ENCODE peak calls at places on chromosomes 5 and 9, in eight cellular contexts. S is progenitor cell of endocrine pancreas, Q is type B pancreatic cell, C is fibroblast of the aortic adventitia, R is AG09319, H is H1, Y is dorsolateral prefrontal cortex, A is astrocyte of the cerebellum. L is an unnamed sample.

GRCh38 chr5:132528866-132529634 is 14.3 kb downstream of the IL5 start:
- DNase-seq in A (no peak), Y (peak), R (no peak), H (no peak), Q (no peak), S (no peak), C (no peak), L (no peak)

GRCh38 chr9:80649001-80649420 is 1040.3 kb downstream of the TLE1 start:
- DNase-seq in R (peak), Y (no peak), A (peak), H (no peak), S (no peak), Q (no peak), C (peak), L (no peak)

GRCh38 chr9:110762783-110763182 is 94.2 kb downstream of the MUSK start:
- DNase-seq in R (no peak), A (no peak), Q (no peak), Y (no peak), H (no peak), S (no peak), C (no peak), L (no peak)

GRCh38 chr5:95543017-95543705 is 11.6 kb downstream of the SKIC3 start:
- DNase-seq in R (no peak), Y (no peak), S (no peak), H (no peak), C (peak), A (no peak), Q (no peak), L (no peak)

GRCh38 chr5:57298985-57299491 is 125.2 kb downstream of the GPBP1 start:
- DNase-seq in H (no peak), S (peak), Y (no peak), R (peak), C (peak), Q (no peak), A (peak), L (no peak)

GRCh38 chr5:59079622-59080620 is 497.0 kb downstream of the RAB3C start:
- DNase-seq in S (no peak), R (peak), C (peak), H (no peak), Y (no peak), Q (no peak), A (peak), L (no peak)

GRCh38 chr5:32217886-32218396 is 43.8 kb upstream of the GOLPH3 start:
- DNase-seq in R (no peak), A (no peak), S (no peak), C (peak), H (no peak), Y (no peak), Q (no peak), L (no peak)

GRCh38 chr9:120608421-120608820 is 28.5 kb upstream of the CDK5RAP2 start:
- DNase-seq in H (no peak), Y (no peak), Q (no peak), A (no peak), S (no peak), R (no peak), C (no peak), L (no peak)

GRCh38 chr5:91499943-91500531 is 116.9 kb upstream of the ARRDC3 start:
- DNase-seq in Y (no peak), C (peak), S (no peak), H (no peak), A (peak), Q (no peak), R (peak), L (no peak)

GRCh38 chr5:142296914-142297417 is 27.9 kb downstream of the SPRY4 start:
- DNase-seq in S (no peak), H (no peak), Y (no peak), Q (no peak), R (peak), A (peak), C (peak), L (no peak)

GRCh38 chr9:114366334-114367128 is 21.3 kb downstream of the AKNA start:
- DNase-seq in R (peak), A (peak), Q (no peak), C (peak), Y (no peak), S (no peak), H (no peak), L (peak)

GRCh38 chr5:148949871-148950863 is 112.7 kb downstream of the SH3TC2 start:
- DNase-seq in H (no peak), R (no peak), C (peak), A (peak), Q (no peak), S (no peak), Y (no peak), L (no peak)

GRCh38 chr5:180137401-180138213 is 66.0 kb upstream of the RNF130 start:
- DNase-seq in C (no peak), Y (no peak), Q (peak), H (peak), R (no peak), A (no peak), S (no peak), L (no peak)

GRCh38 chr9:131525643-131526565 is 5.2 kb downstream of the UCK1 start:
- DNase-seq in A (no peak), S (no peak), C (no peak), Q (no peak), Y (peak), H (no peak), R (no peak), L (no peak)

GRCh38 chr9:135294826-135295225 is 184.8 kb upstream of the PPP1R26 start:
- DNase-seq in R (no peak), S (no peak), C (no peak), Y (no peak), H (no peak), A (no peak), Q (peak), L (no peak)

GRCh38 chr5:44388504-44389409 is 463 bp downstream of the FGF10 start:
- DNase-seq in A (no peak), C (peak), Y (peak), H (peak), Q (no peak), S (peak), R (no peak), L (no peak)

GRCh38 chr9:91817493-91818225 is 132.4 kb downstream of the ROR2 start:
- DNase-seq in Q (no peak), Y (no peak), R (peak), S (peak), A (peak), C (peak), H (no peak), L (no peak)

GRCh38 chr5:173671121-173671949 is 54.9 kb upstream of the BOD1 start:
- DNase-seq in S (no peak), Y (peak), A (no peak), Q (no peak), H (no peak), C (peak), R (no peak), L (no peak)

GRCh38 chr9:22217254-22217653 is 208.1 kb upstream of the CDKN2B start:
- DNase-seq in R (no peak), Y (no peak), H (no peak), A (no peak), Q (no peak), S (no peak), C (no peak), L (no peak)

GRCh38 chr5:126969548-126969947 is 60.8 kb downstream of the MARCHF3 start:
- DNase-seq in H (no peak), Y (no peak), Q (no peak), S (no peak), C (no peak), A (no peak), R (no peak), L (no peak)

GRCh38 chr5:154857091-154857533 is 1.3 kb upstream of the CNOT8 start:
- DNase-seq in C (no peak), H (no peak), Q (no peak), Y (no peak), R (no peak), S (no peak), A (no peak), L (no peak)

GRCh38 chr5:150562832-150563231 is 54.9 kb downstream of the NDST1 start:
- DNase-seq in S (no peak), R (no peak), C (peak), A (no peak), H (no peak), Y (no peak), Q (no peak), L (no peak)
- TF ChIP-seq CTCF in S (peak), R (peak), C (peak), A (peak), H (no peak), Y (peak), Q (peak), L (peak)

DNA sequence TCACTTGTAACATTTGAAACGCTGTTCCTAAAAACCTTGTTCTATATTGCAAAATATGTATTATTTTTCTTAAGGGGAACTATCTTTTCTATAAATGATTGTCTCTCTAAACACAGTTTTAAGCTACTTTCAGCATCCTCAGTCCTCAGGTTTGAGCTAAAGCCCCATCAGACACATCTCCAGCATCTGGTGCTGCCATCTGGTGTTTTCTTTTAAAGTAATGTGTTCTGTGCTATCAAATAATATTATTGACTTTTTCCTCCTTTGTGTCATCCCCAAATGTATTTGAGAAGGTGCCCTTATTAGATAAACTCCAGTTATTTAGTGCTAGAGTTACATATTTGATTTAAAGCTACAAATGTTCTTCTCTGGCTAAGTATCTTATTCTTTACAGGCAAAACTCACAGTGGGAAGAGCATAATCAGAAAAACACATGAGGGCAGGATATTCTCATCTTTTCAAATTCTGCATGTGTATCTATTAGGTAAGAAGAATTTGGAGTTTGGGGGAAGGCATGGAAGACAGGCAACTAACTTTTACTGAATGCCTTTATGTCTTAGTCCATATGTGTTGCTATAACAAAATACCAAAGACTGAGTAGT is 27.5 kb downstream of the ZNF474 start:
- DNase-seq in H (no peak), C (peak), S (no peak), R (no peak), A (peak), Y (no peak), Q (no peak), L (no peak)
- TF ChIP-seq CTCF in H (no peak), C (peak), S (peak), R (peak), A (peak), Y (peak), Q (peak), L (no peak)

GRCh38 chr5:133753856-133754255 is 141.5 kb upstream of the FSTL4 start:
- DNase-seq in H (no peak), C (no peak), S (no peak), Q (peak), A (no peak), R (no peak), Y (no peak), L (no peak)
- TF ChIP-seq CTCF in H (no peak), C (no peak), S (no peak), Q (no peak), A (no peak), R (no peak), Y (no peak), L (no peak)

DNA sequence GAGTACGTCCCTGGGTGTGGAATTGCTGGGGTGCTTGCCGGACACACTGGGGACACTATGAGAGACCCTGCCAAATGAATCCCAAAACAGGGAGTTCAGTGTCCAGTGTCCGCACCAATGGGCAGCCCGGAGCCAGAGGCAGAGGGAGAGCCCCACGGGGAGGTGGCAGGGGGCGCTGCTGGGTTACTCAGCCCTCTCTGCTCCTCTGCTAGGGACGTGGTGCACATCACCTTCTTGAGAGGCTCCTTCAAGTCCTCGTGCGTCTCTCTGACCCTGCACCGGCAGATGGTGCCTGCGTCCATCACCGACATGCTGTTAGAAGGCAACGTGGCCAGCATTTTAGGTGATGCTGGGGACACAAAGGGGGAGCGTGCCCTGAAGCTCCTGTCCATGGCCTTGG is 20.8 kb downstream of the STKLD1 start:
- DNase-seq in C (no peak), R (no peak), Q (no peak), S (no peak), H (peak), Y (no peak), A (no peak), L (no peak)
- TF ChIP-seq CTCF in C (no peak), R (peak), Q (peak), S (peak), H (no peak), Y (no peak), A (peak), L (no peak)

DNA sequence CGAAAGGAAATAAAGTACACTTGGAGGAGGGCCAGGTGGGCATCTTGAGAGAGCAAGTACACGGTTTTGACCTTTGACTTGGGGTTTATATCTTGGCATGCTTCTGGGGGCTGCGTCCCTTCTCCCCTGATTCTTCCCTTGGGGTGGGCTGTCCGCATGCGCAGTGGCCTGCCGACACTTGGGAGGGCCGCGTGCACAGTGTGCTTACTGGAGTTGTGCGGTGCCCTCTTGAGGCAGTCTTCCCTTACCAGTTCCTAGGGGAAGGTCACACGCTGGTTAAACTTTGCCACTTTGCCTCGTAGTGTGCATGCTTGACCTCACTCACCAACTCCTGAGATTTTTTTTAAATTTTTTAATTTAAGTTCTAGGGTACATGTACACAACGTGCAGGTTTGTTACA is 4.3 kb upstream of the CLPTM1L start:
- DNase-seq in R (no peak), S (no peak), Y (no peak), A (no peak), Q (no peak), H (no peak), C (no peak), L (no peak)
- TF ChIP-seq CTCF in R (no peak), S (no peak), Y (no peak), A (no peak), Q (no peak), H (no peak), C (no peak), L (no peak)

DNA sequence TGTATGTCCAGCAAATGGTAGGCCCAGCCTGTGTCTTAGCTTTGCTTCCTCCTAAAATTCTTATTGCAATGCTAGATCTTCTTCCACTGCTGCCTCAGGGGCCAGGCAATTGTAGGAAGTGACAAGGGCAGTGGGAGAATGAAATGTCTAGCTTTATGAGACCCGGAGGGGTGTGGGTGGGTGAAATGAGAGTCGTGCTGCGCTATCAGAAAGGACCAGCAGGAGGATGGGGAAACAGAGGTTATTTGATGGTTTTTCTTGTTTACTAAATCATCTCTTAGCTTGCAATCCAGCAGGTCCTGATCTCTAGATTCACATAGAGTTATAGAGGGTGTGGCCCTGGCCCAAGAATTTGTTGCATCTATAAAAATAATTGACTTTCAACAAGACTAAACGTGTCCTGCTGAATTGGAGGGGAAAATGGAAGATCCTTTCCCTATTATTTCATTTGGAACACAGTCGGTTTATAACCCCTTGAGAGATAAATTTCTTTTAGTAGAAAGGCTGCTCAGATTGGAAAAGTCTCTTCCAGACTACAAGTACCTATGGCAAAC is 43.6 kb downstream of the ZNF366 start:
- DNase-seq in R (no peak), H (no peak), A (no peak), Y (no peak), Q (no peak), C (no peak), S (no peak), L (no peak)
- TF ChIP-seq CTCF in R (no peak), H (peak), A (no peak), Y (no peak), Q (peak), C (peak), S (no peak), L (no peak)

L was measured in CD14-positive monocyte.